ENCODE peak calls at places on chromosomes 13 and 19, in five cellular contexts. One of them, this sample, is unnamed. For H3K79me2 and H3K9me2, the result is how much of the 10 kb centered on the place peaks cover.

GRCh38 chr13:49308977-49309408 is 61.3 kb downstream of the CDADC1 start:
- DNase-seq in HCT116: no peak
- DNase-seq in GM23248: peak
- DNase-seq in SK-N-SH: no peak
- DNase-seq in PC-3: no peak
- DNase-seq in this sample: no peak

GRCh38 chr19:29172302-29172701 is 40.6 kb downstream of the UQCRFS1 start:
- DNase-seq in HCT116: no peak
- DNase-seq in GM23248: no peak
- DNase-seq in SK-N-SH: no peak
- DNase-seq in PC-3: no peak
- DNase-seq in this sample: no peak

GRCh38 chr19:10102787-10103236 is 334 bp upstream of the ANGPTL6 start:
- DNase-seq in HCT116: no peak
- DNase-seq in GM23248: no peak
- DNase-seq in SK-N-SH: peak
- DNase-seq in PC-3: no peak
- DNase-seq in this sample: no peak

GRCh38 chr19:48918801-48919247 is 14.7 kb upstream of the DHDH start:
- DNase-seq in HCT116: no peak
- DNase-seq in PC-3: peak
- DNase-seq in SK-N-SH: peak
- DNase-seq in GM23248: peak
- DNase-seq in this sample: peak

GRCh38 chr13:87709947-87710346 is 38.8 kb downstream of the SLITRK5 start:
- DNase-seq in PC-3: no peak
- DNase-seq in SK-N-SH: no peak
- DNase-seq in HCT116: no peak
- DNase-seq in GM23248: no peak
- DNase-seq in this sample: no peak

GRCh38 chr13:48506092-48506701 is 26.7 kb downstream of the RCBTB2 start:
- DNase-seq in PC-3: no peak
- DNase-seq in HCT116: no peak
- DNase-seq in SK-N-SH: no peak
- DNase-seq in GM23248: no peak
- DNase-seq in this sample: no peak

GRCh38 chr13:33487575-33488243 is 202.2 kb upstream of the STARD13 start:
- DNase-seq in GM23248: peak
- DNase-seq in HCT116: no peak
- DNase-seq in PC-3: peak
- DNase-seq in SK-N-SH: no peak
- DNase-seq in this sample: peak

GRCh38 chr13:90594694-90595093 is 752.8 kb upstream of the MIR17HG start:
- DNase-seq in PC-3: peak
- DNase-seq in GM23248: peak
- DNase-seq in SK-N-SH: no peak
- DNase-seq in HCT116: no peak
- DNase-seq in this sample: no peak

GRCh38 chr19:43572172-43572588 is 3.1 kb downstream of the XRCC1 start:
- DNase-seq in GM23248: no peak
- DNase-seq in PC-3: no peak
- DNase-seq in HCT116: no peak
- DNase-seq in SK-N-SH: no peak
- DNase-seq in this sample: no peak

GRCh38 chr19:1264801-1265610 is 4.1 kb upstream of the CIRBP start:
- DNase-seq in PC-3: peak
- DNase-seq in GM23248: peak
- DNase-seq in HCT116: no peak
- DNase-seq in SK-N-SH: no peak
- DNase-seq in this sample: peak

GRCh38 chr13:103238441-103238840 is 172.2 kb upstream of the SLC10A2 start:
- DNase-seq in PC-3: no peak
- DNase-seq in GM23248: no peak
- DNase-seq in SK-N-SH: no peak
- DNase-seq in HCT116: no peak
- DNase-seq in this sample: no peak

GRCh38 chr19:41577833-41578232 is 1.9 kb downstream of the CEACAM21 start:
- DNase-seq in GM23248: no peak
- DNase-seq in HCT116: no peak
- DNase-seq in SK-N-SH: no peak
- DNase-seq in PC-3: no peak
- DNase-seq in this sample: no peak

GRCh38 chr19:15101479-15102082 is 5.6 kb upstream of the SYDE1 start:
- DNase-seq in SK-N-SH: peak
- DNase-seq in PC-3: peak
- DNase-seq in GM23248: peak
- DNase-seq in HCT116: peak
- DNase-seq in this sample: peak

GRCh38 chr19:42412223-42412622 is 15.0 kb downstream of the LIPE start:
- DNase-seq in SK-N-SH: peak
- DNase-seq in HCT116: no peak
- DNase-seq in PC-3: no peak
- DNase-seq in GM23248: no peak
- DNase-seq in this sample: peak

GRCh38 chr19:12996542-12997094 is 1.3 kb downstream of the NFIX start:
- DNase-seq in SK-N-SH: peak
- DNase-seq in PC-3: peak
- DNase-seq in GM23248: peak
- DNase-seq in HCT116: no peak
- DNase-seq in this sample: peak

GRCh38 chr13:50650936-50651638 is 192.4 kb downstream of the DLEU7 start:
- DNase-seq in GM23248: peak
- DNase-seq in SK-N-SH: no peak
- DNase-seq in HCT116: no peak
- DNase-seq in PC-3: no peak
- DNase-seq in this sample: no peak

GRCh38 chr13:87661471-87661870 is 9.7 kb upstream of the SLITRK5 start:
- DNase-seq in GM23248: no peak
- DNase-seq in PC-3: peak
- DNase-seq in HCT116: no peak
- DNase-seq in SK-N-SH: no peak
- DNase-seq in this sample: no peak

GRCh38 chr19:16268676-16269319 is 55.8 kb upstream of the KLF2 start:
- DNase-seq in HCT116: no peak
- DNase-seq in GM23248: no peak
- DNase-seq in SK-N-SH: no peak
- DNase-seq in PC-3: no peak
- DNase-seq in this sample: no peak

GRCh38 chr19:44687898-44688297 is 11.1 kb upstream of the CEACAM16 start:
- DNase-seq in PC-3: no peak
- DNase-seq in GM23248: no peak
- DNase-seq in HCT116: no peak
- DNase-seq in SK-N-SH: no peak
- DNase-seq in this sample: no peak

GRCh38 chr19:46240693-46241092 is 11.2 kb downstream of the IGFL1 start:
- DNase-seq in HCT116: no peak
- DNase-seq in SK-N-SH: no peak
- DNase-seq in GM23248: no peak
- DNase-seq in PC-3: no peak
- DNase-seq in this sample: no peak

GRCh38 chr19:55647732-55648656 is at the start of gene CCDC106:
- DNase-seq in SK-N-SH: peak
- DNase-seq in GM23248: peak
- DNase-seq in HCT116: no peak
- DNase-seq in PC-3: peak
- DNase-seq in this sample: peak

GRCh38 chr13:20247963-20248362 is 15.8 kb upstream of the GJB6 start:
- DNase-seq in PC-3: no peak
- DNase-seq in HCT116: no peak
- DNase-seq in GM23248: no peak
- DNase-seq in SK-N-SH: no peak
- DNase-seq in this sample: no peak

GRCh38 chr13:33275916-33276315 is 9.6 kb downstream of the STARD13 start:
- DNase-seq in PC-3: no peak
- DNase-seq in GM23248: peak
- DNase-seq in HCT116: no peak
- DNase-seq in SK-N-SH: no peak
- DNase-seq in this sample: no peak

GRCh38 chr13:46622013-46622917 is 69.3 kb downstream of the LRCH1 start:
- DNase-seq in HCT116: no peak
- DNase-seq in SK-N-SH: no peak
- DNase-seq in GM23248: no peak
- DNase-seq in PC-3: no peak
- DNase-seq in this sample: no peak

GRCh38 chr19:55650602-55651230 is 2.7 kb downstream of the CCDC106 start:
- DNase-seq in SK-N-SH: peak
- DNase-seq in HCT116: no peak
- DNase-seq in PC-3: no peak
- DNase-seq in GM23248: no peak
- DNase-seq in this sample: no peak

GRCh38 chr13:110134801-110135200 is 172.2 kb downstream of the COL4A1 start:
- DNase-seq in PC-3: no peak
- DNase-seq in GM23248: peak
- DNase-seq in HCT116: no peak
- DNase-seq in SK-N-SH: no peak
- DNase-seq in this sample: peak

GRCh38 chr19:49921871-49922755 is 6.9 kb upstream of the ATF5 start:
- DNase-seq in SK-N-SH: no peak
- DNase-seq in HCT116: no peak
- DNase-seq in PC-3: peak
- DNase-seq in GM23248: peak
- DNase-seq in this sample: no peak

GRCh38 chr13:41458939-41459753 is 1.8 kb downstream of the RGCC start:
- DNase-seq in HCT116: peak
- DNase-seq in PC-3: peak
- DNase-seq in GM23248: peak
- DNase-seq in SK-N-SH: peak
- DNase-seq in this sample: peak

GRCh38 chr13:102903659-102904407 is 58.0 kb downstream of the ERCC5 start:
- DNase-seq in HCT116: no peak
- DNase-seq in SK-N-SH: peak
- DNase-seq in PC-3: peak
- DNase-seq in GM23248: peak
- DNase-seq in this sample: peak

GRCh38 chr13:50126378-50127016 is 111.3 kb downstream of the KCNRG start:
- DNase-seq in GM23248: peak
- DNase-seq in PC-3: peak
- DNase-seq in SK-N-SH: no peak
- DNase-seq in HCT116: no peak
- DNase-seq in this sample: peak

GRCh38 chr19:31334101-31334848 is 15.0 kb downstream of the TSHZ3 start:
- DNase-seq in HCT116: no peak
- DNase-seq in PC-3: peak
- DNase-seq in SK-N-SH: no peak
- DNase-seq in GM23248: peak
- DNase-seq in this sample: peak

GRCh38 chr19:31330237-31330636 is 19.0 kb downstream of the TSHZ3 start:
- DNase-seq in PC-3: no peak
- DNase-seq in HCT116: no peak
- DNase-seq in GM23248: no peak
- DNase-seq in SK-N-SH: no peak
- DNase-seq in this sample: no peak

GRCh38 chr19:31331536-31331935 is 17.7 kb downstream of the TSHZ3 start:
- DNase-seq in HCT116: no peak
- DNase-seq in SK-N-SH: no peak
- DNase-seq in GM23248: no peak
- DNase-seq in PC-3: no peak
- DNase-seq in this sample: no peak

GRCh38 chr19:31330761-31331160 is 18.5 kb downstream of the TSHZ3 start:
- DNase-seq in SK-N-SH: no peak
- DNase-seq in HCT116: no peak
- DNase-seq in GM23248: no peak
- DNase-seq in PC-3: no peak
- DNase-seq in this sample: no peak

DNA sequence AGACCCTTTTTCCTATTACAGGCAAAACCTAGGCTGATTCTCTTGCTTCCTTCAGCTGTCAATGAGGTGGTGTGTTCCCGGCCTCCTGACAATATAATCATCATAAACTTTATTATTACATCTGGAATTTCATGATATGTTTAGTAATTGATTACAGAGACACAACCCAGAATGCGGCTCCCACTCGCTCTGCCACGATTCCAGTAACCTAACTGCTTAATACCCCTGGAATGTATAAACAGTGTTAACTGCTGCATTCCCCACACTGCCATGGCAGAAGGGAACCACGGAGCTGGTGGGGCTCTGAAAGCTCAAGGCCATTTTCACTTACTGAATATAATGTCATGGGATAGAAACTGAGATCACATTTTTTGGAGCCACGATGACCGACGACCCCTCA is 17.1 kb downstream of the TSHZ3 start:
- DNase-seq in HCT116: no peak
- DNase-seq in PC-3: no peak
- DNase-seq in SK-N-SH: no peak
- DNase-seq in GM23248: peak
- DNase-seq in this sample: no peak
- H3K79me2 ChIP-seq in HCT116: under half
- H3K79me2 ChIP-seq in PC-3: under half
- H3K79me2 ChIP-seq in SK-N-SH: half or more
- H3K79me2 ChIP-seq in GM23248: half or more
- H3K79me2 ChIP-seq in this sample: half or more

DNA sequence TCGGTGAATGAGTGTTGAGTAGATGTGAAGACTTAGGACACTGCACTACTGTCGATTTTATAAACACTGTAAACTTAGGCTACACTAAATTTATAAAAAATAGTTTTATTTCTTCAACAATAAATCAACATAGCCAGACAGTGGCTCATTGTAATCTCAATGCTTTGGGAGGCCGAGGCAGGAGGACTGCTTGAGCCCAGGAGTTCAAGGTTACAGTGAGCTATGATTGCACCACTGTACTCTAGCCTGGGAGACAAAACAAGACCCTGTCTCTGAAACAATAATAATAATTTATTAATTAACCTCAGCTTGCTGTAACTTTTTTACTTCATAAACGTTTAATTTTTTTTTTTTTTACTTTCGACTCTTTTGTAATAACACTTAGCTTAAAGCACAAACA is 34.4 kb downstream of the ATP7B start:
- DNase-seq in SK-N-SH: no peak
- DNase-seq in HCT116: no peak
- DNase-seq in GM23248: no peak
- DNase-seq in PC-3: no peak
- DNase-seq in this sample: no peak
- H3K9me2 ChIP-seq in SK-N-SH: under half
- H3K9me2 ChIP-seq in HCT116: under half
- H3K9me2 ChIP-seq in GM23248: under half
- H3K9me2 ChIP-seq in PC-3: under half
- H3K9me2 ChIP-seq in this sample: under half

GRCh38 chr19:18496980-18497256 is 25.0 kb downstream of the ELL start:
- DNase-seq in HCT116: no peak
- DNase-seq in SK-N-SH: no peak
- DNase-seq in GM23248: no peak
- DNase-seq in PC-3: no peak
- DNase-seq in this sample: no peak
- H3K79me2 ChIP-seq in HCT116: half or more
- H3K79me2 ChIP-seq in SK-N-SH: half or more
- H3K79me2 ChIP-seq in GM23248: half or more
- H3K79me2 ChIP-seq in PC-3: half or more
- H3K79me2 ChIP-seq in this sample: half or more

GRCh38 chr19:5985098-5985783 is 7.3 kb upstream of the RANBP3 start:
- DNase-seq in SK-N-SH: no peak
- DNase-seq in PC-3: peak
- DNase-seq in GM23248: peak
- DNase-seq in HCT116: no peak
- DNase-seq in this sample: no peak
- H3K9me2 ChIP-seq in SK-N-SH: under half
- H3K9me2 ChIP-seq in PC-3: under half
- H3K9me2 ChIP-seq in GM23248: under half
- H3K9me2 ChIP-seq in HCT116: under half
- H3K9me2 ChIP-seq in this sample: under half

This sample was measured in GM23338.